ENCODE peak calls at places on chromosomes 5 and 9, in six cellular contexts. One of them, this sample, is unnamed.

GRCh38 chr5:111072949-111073682 is 1.6 kb downstream of the TSLP start:
- DNase-seq in hippocampal formation: no peak
- DNase-seq in COLO829: no peak
- DNase-seq in left ventricle myocardium inferior: peak
- DNase-seq in sciatic nerve: peak
- DNase-seq in ELF-1: peak
- DNase-seq in this sample: peak

GRCh38 chr5:127012933-127013332 is 17.4 kb downstream of the MARCHF3 start:
- DNase-seq in hippocampal formation: no peak
- DNase-seq in COLO829: no peak
- DNase-seq in left ventricle myocardium inferior: no peak
- DNase-seq in sciatic nerve: no peak
- DNase-seq in ELF-1: no peak
- DNase-seq in this sample: no peak

GRCh38 chr5:153623117-153623516 is 132.6 kb downstream of the GRIA1 start:
- DNase-seq in hippocampal formation: no peak
- DNase-seq in COLO829: no peak
- DNase-seq in left ventricle myocardium inferior: no peak
- DNase-seq in sciatic nerve: no peak
- DNase-seq in ELF-1: no peak
- DNase-seq in this sample: no peak

GRCh38 chr9:94250456-94250855 is 8.6 kb upstream of the ZNF169 start:
- DNase-seq in hippocampal formation: no peak
- DNase-seq in COLO829: no peak
- DNase-seq in left ventricle myocardium inferior: no peak
- DNase-seq in sciatic nerve: no peak
- DNase-seq in ELF-1: peak
- DNase-seq in this sample: no peak

GRCh38 chr5:175713930-175714329 is 56.1 kb downstream of the HRH2 start:
- DNase-seq in hippocampal formation: no peak
- DNase-seq in COLO829: no peak
- DNase-seq in left ventricle myocardium inferior: no peak
- DNase-seq in sciatic nerve: peak
- DNase-seq in ELF-1: no peak
- DNase-seq in this sample: no peak

GRCh38 chr5:88881566-88881965 is 1.4 kb downstream of the MEF2C start:
- DNase-seq in hippocampal formation: no peak
- DNase-seq in COLO829: no peak
- DNase-seq in left ventricle myocardium inferior: no peak
- DNase-seq in sciatic nerve: no peak
- DNase-seq in ELF-1: no peak
- DNase-seq in this sample: no peak

GRCh38 chr9:95727947-95728546 is 147.4 kb upstream of the ERCC6L2 start:
- DNase-seq in hippocampal formation: no peak
- DNase-seq in COLO829: no peak
- DNase-seq in left ventricle myocardium inferior: no peak
- DNase-seq in sciatic nerve: no peak
- DNase-seq in ELF-1: no peak
- DNase-seq in this sample: no peak

GRCh38 chr5:119017999-119018398 is 29.7 kb upstream of the DTWD2 start:
- DNase-seq in hippocampal formation: no peak
- DNase-seq in COLO829: no peak
- DNase-seq in left ventricle myocardium inferior: no peak
- DNase-seq in sciatic nerve: no peak
- DNase-seq in ELF-1: no peak
- DNase-seq in this sample: no peak

GRCh38 chr5:148684528-148684927 is 30.2 kb upstream of the HTR4 start:
- DNase-seq in hippocampal formation: no peak
- DNase-seq in COLO829: no peak
- DNase-seq in left ventricle myocardium inferior: no peak
- DNase-seq in sciatic nerve: no peak
- DNase-seq in ELF-1: no peak
- DNase-seq in this sample: no peak

GRCh38 chr9:76394896-76395244 is 644 bp upstream of the RFK start:
- DNase-seq in hippocampal formation: peak
- DNase-seq in COLO829: no peak
- DNase-seq in left ventricle myocardium inferior: peak
- DNase-seq in sciatic nerve: peak
- DNase-seq in ELF-1: peak
- DNase-seq in this sample: peak

GRCh38 chr9:3451956-3452355 is 73.8 kb downstream of the RFX3 start:
- DNase-seq in hippocampal formation: no peak
- DNase-seq in COLO829: no peak
- DNase-seq in left ventricle myocardium inferior: no peak
- DNase-seq in sciatic nerve: no peak
- DNase-seq in ELF-1: no peak
- DNase-seq in this sample: no peak

GRCh38 chr5:170892201-170892600 is 30.4 kb downstream of the RANBP17 start:
- DNase-seq in hippocampal formation: no peak
- DNase-seq in COLO829: no peak
- DNase-seq in left ventricle myocardium inferior: no peak
- DNase-seq in sciatic nerve: no peak
- DNase-seq in ELF-1: no peak
- DNase-seq in this sample: no peak

GRCh38 chr5:169980418-169981053 is at the start of gene INSYN2B:
- DNase-seq in hippocampal formation: peak
- DNase-seq in COLO829: peak
- DNase-seq in left ventricle myocardium inferior: peak
- DNase-seq in sciatic nerve: peak
- DNase-seq in ELF-1: peak
- DNase-seq in this sample: peak

GRCh38 chr9:109206670-109207069 is 39.6 kb upstream of the FRRS1L start:
- DNase-seq in hippocampal formation: no peak
- DNase-seq in COLO829: no peak
- DNase-seq in left ventricle myocardium inferior: no peak
- DNase-seq in sciatic nerve: no peak
- DNase-seq in ELF-1: peak
- DNase-seq in this sample: peak

GRCh38 chr5:172714491-172715420 is 56.2 kb downstream of the DUSP1 start:
- DNase-seq in hippocampal formation: peak
- DNase-seq in COLO829: peak
- DNase-seq in left ventricle myocardium inferior: peak
- DNase-seq in sciatic nerve: peak
- DNase-seq in ELF-1: peak
- DNase-seq in this sample: peak

GRCh38 chr5:157057459-157058370 is 1.2 kb downstream of the HAVCR1 start:
- DNase-seq in hippocampal formation: no peak
- DNase-seq in COLO829: no peak
- DNase-seq in left ventricle myocardium inferior: no peak
- DNase-seq in sciatic nerve: no peak
- DNase-seq in ELF-1: no peak
- DNase-seq in this sample: no peak

GRCh38 chr9:93343663-93344062 is 107.8 kb upstream of the FAM120A start:
- DNase-seq in hippocampal formation: no peak
- DNase-seq in COLO829: no peak
- DNase-seq in left ventricle myocardium inferior: no peak
- DNase-seq in sciatic nerve: no peak
- DNase-seq in ELF-1: no peak
- DNase-seq in this sample: no peak

GRCh38 chr9:407255-407654 is 192.6 kb downstream of the DOCK8 start:
- DNase-seq in hippocampal formation: no peak
- DNase-seq in COLO829: no peak
- DNase-seq in left ventricle myocardium inferior: no peak
- DNase-seq in sciatic nerve: no peak
- DNase-seq in ELF-1: no peak
- DNase-seq in this sample: no peak

GRCh38 chr5:1033606-1034420 is 25.2 kb downstream of the NKD2 start:
- DNase-seq in hippocampal formation: no peak
- DNase-seq in COLO829: no peak
- DNase-seq in left ventricle myocardium inferior: peak
- DNase-seq in sciatic nerve: no peak
- DNase-seq in ELF-1: no peak
- DNase-seq in this sample: no peak

GRCh38 chr9:12774861-12775367 is at the start of gene LURAP1L:
- DNase-seq in hippocampal formation: peak
- DNase-seq in COLO829: peak
- DNase-seq in left ventricle myocardium inferior: peak
- DNase-seq in sciatic nerve: peak
- DNase-seq in ELF-1: peak
- DNase-seq in this sample: peak

GRCh38 chr9:36470891-36471290 is 70.8 kb upstream of the RNF38 start:
- DNase-seq in hippocampal formation: no peak
- DNase-seq in COLO829: peak
- DNase-seq in left ventricle myocardium inferior: peak
- DNase-seq in sciatic nerve: no peak
- DNase-seq in ELF-1: no peak
- DNase-seq in this sample: no peak

GRCh38 chr9:137502008-137502913 is 43.1 kb upstream of the NSMF start:
- DNase-seq in hippocampal formation: no peak
- DNase-seq in COLO829: peak
- DNase-seq in left ventricle myocardium inferior: no peak
- DNase-seq in sciatic nerve: no peak
- DNase-seq in ELF-1: peak
- DNase-seq in this sample: peak

GRCh38 chr5:83124593-83124992 is 47.2 kb downstream of the XRCC4 start:
- DNase-seq in hippocampal formation: no peak
- DNase-seq in COLO829: no peak
- DNase-seq in left ventricle myocardium inferior: no peak
- DNase-seq in sciatic nerve: no peak
- DNase-seq in ELF-1: no peak
- DNase-seq in this sample: no peak

GRCh38 chr5:133746834-133747233 is 134.5 kb upstream of the FSTL4 start:
- DNase-seq in hippocampal formation: no peak
- DNase-seq in COLO829: no peak
- DNase-seq in left ventricle myocardium inferior: no peak
- DNase-seq in sciatic nerve: no peak
- DNase-seq in ELF-1: peak
- DNase-seq in this sample: peak

GRCh38 chr5:54844905-54845566 is 140.4 kb downstream of the ESM1 start:
- DNase-seq in hippocampal formation: no peak
- DNase-seq in COLO829: peak
- DNase-seq in left ventricle myocardium inferior: no peak
- DNase-seq in sciatic nerve: no peak
- DNase-seq in ELF-1: no peak
- DNase-seq in this sample: no peak

GRCh38 chr9:71157731-71158130 is 36.3 kb upstream of the TRPM3 start:
- DNase-seq in hippocampal formation: no peak
- DNase-seq in COLO829: no peak
- DNase-seq in left ventricle myocardium inferior: no peak
- DNase-seq in sciatic nerve: no peak
- DNase-seq in ELF-1: no peak
- DNase-seq in this sample: no peak

GRCh38 chr9:84373975-84374374 is 33.4 kb upstream of the SLC28A3 start:
- DNase-seq in hippocampal formation: no peak
- DNase-seq in COLO829: no peak
- DNase-seq in left ventricle myocardium inferior: no peak
- DNase-seq in sciatic nerve: no peak
- DNase-seq in ELF-1: no peak
- DNase-seq in this sample: no peak

GRCh38 chr9:878239-878638 is 36.7 kb downstream of the DMRT1 start:
- DNase-seq in hippocampal formation: no peak
- DNase-seq in COLO829: no peak
- DNase-seq in left ventricle myocardium inferior: no peak
- DNase-seq in sciatic nerve: no peak
- DNase-seq in ELF-1: no peak
- DNase-seq in this sample: no peak

GRCh38 chr9:715310-715709 is 126.2 kb upstream of the DMRT1 start:
- DNase-seq in hippocampal formation: no peak
- DNase-seq in COLO829: no peak
- DNase-seq in left ventricle myocardium inferior: no peak
- DNase-seq in sciatic nerve: no peak
- DNase-seq in ELF-1: no peak
- DNase-seq in this sample: no peak